ENCODE peak calls at places on chromosomes 16 and 17, in five cellular contexts. One of them, this sample, is unnamed.

GRCh38 chr16:19871721-19872120 is 12.9 kb downstream of the GPRC5B start:
- DNase-seq in fibroblast of lung: no peak
- DNase-seq in neural crest cell: no peak
- DNase-seq in adrenal gland: no peak
- DNase-seq in uterus: no peak
- DNase-seq in this sample: no peak

GRCh38 chr17:80783461-80783860 is 208.2 kb upstream of the CHMP6 start:
- DNase-seq in fibroblast of lung: peak
- DNase-seq in neural crest cell: no peak
- DNase-seq in adrenal gland: no peak
- DNase-seq in uterus: no peak
- DNase-seq in this sample: no peak

GRCh38 chr17:5126719-5127488 is 11.1 kb downstream of the USP6 start:
- DNase-seq in fibroblast of lung: no peak
- DNase-seq in neural crest cell: no peak
- DNase-seq in adrenal gland: no peak
- DNase-seq in uterus: no peak
- DNase-seq in this sample: no peak

GRCh38 chr17:80773243-80773991 is 218.2 kb upstream of the CHMP6 start:
- DNase-seq in fibroblast of lung: peak
- DNase-seq in neural crest cell: no peak
- DNase-seq in adrenal gland: no peak
- DNase-seq in uterus: no peak
- DNase-seq in this sample: no peak

GRCh38 chr16:89315791-89316581 is 98.5 kb downstream of the ZNF778 start:
- DNase-seq in fibroblast of lung: peak
- DNase-seq in neural crest cell: no peak
- DNase-seq in adrenal gland: peak
- DNase-seq in uterus: no peak
- DNase-seq in this sample: peak

GRCh38 chr17:34542700-34543336 is 36.6 kb upstream of the TMEM132E start:
- DNase-seq in fibroblast of lung: peak
- DNase-seq in neural crest cell: peak
- DNase-seq in adrenal gland: peak
- DNase-seq in uterus: no peak
- DNase-seq in this sample: peak

GRCh38 chr17:83089322-83090156 is 10.1 kb downstream of the METRNL start:
- DNase-seq in fibroblast of lung: no peak
- DNase-seq in neural crest cell: no peak
- DNase-seq in adrenal gland: no peak
- DNase-seq in uterus: no peak
- DNase-seq in this sample: no peak

GRCh38 chr17:1322014-1322428 is 42.6 kb downstream of the TRARG1 start:
- DNase-seq in fibroblast of lung: no peak
- DNase-seq in neural crest cell: no peak
- DNase-seq in adrenal gland: no peak
- DNase-seq in uterus: no peak
- DNase-seq in this sample: no peak

GRCh38 chr16:23692190-23692837 is 13.6 kb downstream of the PLK1 start:
- DNase-seq in fibroblast of lung: no peak
- DNase-seq in neural crest cell: no peak
- DNase-seq in adrenal gland: no peak
- DNase-seq in uterus: no peak
- DNase-seq in this sample: no peak

GRCh38 chr17:42210046-42210445 is 15.8 kb upstream of the GHDC start:
- DNase-seq in fibroblast of lung: no peak
- DNase-seq in neural crest cell: no peak
- DNase-seq in adrenal gland: peak
- DNase-seq in uterus: no peak
- DNase-seq in this sample: no peak

GRCh38 chr16:89375686-89376085 is 114.7 kb downstream of the ANKRD11 start:
- DNase-seq in fibroblast of lung: no peak
- DNase-seq in neural crest cell: no peak
- DNase-seq in adrenal gland: no peak
- DNase-seq in uterus: no peak
- DNase-seq in this sample: no peak

GRCh38 chr17:73604476-73604875 is 39.8 kb downstream of the SDK2 start:
- DNase-seq in fibroblast of lung: no peak
- DNase-seq in neural crest cell: no peak
- DNase-seq in adrenal gland: no peak
- DNase-seq in uterus: no peak
- DNase-seq in this sample: no peak

GRCh38 chr16:85728879-85729278 is 22.0 kb downstream of the C16orf74 start:
- DNase-seq in fibroblast of lung: no peak
- DNase-seq in neural crest cell: no peak
- DNase-seq in adrenal gland: no peak
- DNase-seq in uterus: no peak
- DNase-seq in this sample: no peak
- TF ChIP-seq CTCF in fibroblast of lung: no peak
- TF ChIP-seq CTCF in neural crest cell: peak
- TF ChIP-seq CTCF in adrenal gland: no peak
- TF ChIP-seq CTCF in uterus: no peak
- TF ChIP-seq CTCF in this sample: peak

GRCh38 chr16:57244767-57245471 is at the start of gene ARL2BP:
- DNase-seq in fibroblast of lung: peak
- DNase-seq in neural crest cell: peak
- DNase-seq in adrenal gland: peak
- DNase-seq in uterus: peak
- DNase-seq in this sample: peak
- TF ChIP-seq CTCF in fibroblast of lung: no peak
- TF ChIP-seq CTCF in neural crest cell: peak
- TF ChIP-seq CTCF in adrenal gland: no peak
- TF ChIP-seq CTCF in uterus: no peak
- TF ChIP-seq CTCF in this sample: no peak

GRCh38 chr17:48037036-48037881 is at the start of gene COPZ2:
- DNase-seq in fibroblast of lung: peak
- DNase-seq in neural crest cell: peak
- DNase-seq in adrenal gland: peak
- DNase-seq in uterus: peak
- DNase-seq in this sample: no peak
- TF ChIP-seq CTCF in fibroblast of lung: peak
- TF ChIP-seq CTCF in neural crest cell: peak
- TF ChIP-seq CTCF in adrenal gland: peak
- TF ChIP-seq CTCF in uterus: peak
- TF ChIP-seq CTCF in this sample: peak

GRCh38 chr17:70945386-70945785 is 776.1 kb downstream of the KCNJ2 start:
- DNase-seq in fibroblast of lung: peak
- DNase-seq in neural crest cell: no peak
- DNase-seq in adrenal gland: no peak
- DNase-seq in uterus: no peak
- DNase-seq in this sample: no peak
- TF ChIP-seq CTCF in fibroblast of lung: no peak
- TF ChIP-seq CTCF in neural crest cell: no peak
- TF ChIP-seq CTCF in adrenal gland: no peak
- TF ChIP-seq CTCF in uterus: no peak
- TF ChIP-seq CTCF in this sample: no peak

GRCh38 chr16:66446737-66447136 is 19.6 kb downstream of the BEAN1 start:
- DNase-seq in fibroblast of lung: no peak
- DNase-seq in neural crest cell: no peak
- DNase-seq in adrenal gland: no peak
- DNase-seq in uterus: no peak
- DNase-seq in this sample: no peak

GRCh38 chr16:66443269-66443652 is 16.2 kb downstream of the BEAN1 start:
- DNase-seq in fibroblast of lung: no peak
- DNase-seq in neural crest cell: no peak
- DNase-seq in adrenal gland: no peak
- DNase-seq in uterus: no peak
- DNase-seq in this sample: no peak

GRCh38 chr16:66442502-66443268 is 15.6 kb downstream of the BEAN1 start:
- DNase-seq in fibroblast of lung: no peak
- DNase-seq in neural crest cell: no peak
- DNase-seq in adrenal gland: no peak
- DNase-seq in uterus: no peak
- DNase-seq in this sample: no peak

GRCh38 chr16:66441586-66442375 is 14.7 kb downstream of the BEAN1 start:
- DNase-seq in fibroblast of lung: peak
- DNase-seq in neural crest cell: no peak
- DNase-seq in adrenal gland: no peak
- DNase-seq in uterus: no peak
- DNase-seq in this sample: peak

GRCh38 chr16:66444049-66444481 is 17.0 kb downstream of the BEAN1 start:
- DNase-seq in fibroblast of lung: no peak
- DNase-seq in neural crest cell: no peak
- DNase-seq in adrenal gland: no peak
- DNase-seq in uterus: no peak
- DNase-seq in this sample: no peak
- TF ChIP-seq CTCF in fibroblast of lung: no peak
- TF ChIP-seq CTCF in neural crest cell: no peak
- TF ChIP-seq CTCF in adrenal gland: no peak
- TF ChIP-seq CTCF in uterus: no peak
- TF ChIP-seq CTCF in this sample: peak